ENCODE peak calls at places on chromosomes 13 and 19, in seven cellular contexts. One of them, this sample, is unnamed.

GRCh38 chr13:41222259-41222852 is 28.0 kb upstream of the KBTBD7 start:
- DNase-seq in CD8-positive, alpha-beta T cell: peak
- DNase-seq in dorsolateral prefrontal cortex: no peak
- DNase-seq in tibial artery: peak
- DNase-seq in Panc1: peak
- DNase-seq in A549: peak
- DNase-seq in AG04450: no peak
- DNase-seq in this sample: no peak

GRCh38 chr19:45344621-45345505 is 4.3 kb downstream of the KLC3 start:
- DNase-seq in dorsolateral prefrontal cortex: no peak
- DNase-seq in Panc1: no peak
- DNase-seq in AG04450: no peak
- DNase-seq in CD8-positive, alpha-beta T cell: no peak
- DNase-seq in tibial artery: no peak
- DNase-seq in A549: no peak
- DNase-seq in this sample: no peak

GRCh38 chr19:17001603-17002183 is 24.9 kb downstream of the CPAMD8 start:
- DNase-seq in CD8-positive, alpha-beta T cell: peak
- DNase-seq in AG04450: no peak
- DNase-seq in dorsolateral prefrontal cortex: no peak
- DNase-seq in Panc1: no peak
- DNase-seq in tibial artery: no peak
- DNase-seq in A549: no peak
- DNase-seq in this sample: no peak

GRCh38 chr13:28545583-28546333 is 50.8 kb upstream of the FLT1 start:
- DNase-seq in A549: peak
- DNase-seq in tibial artery: no peak
- DNase-seq in Panc1: no peak
- DNase-seq in AG04450: no peak
- DNase-seq in CD8-positive, alpha-beta T cell: no peak
- DNase-seq in dorsolateral prefrontal cortex: no peak
- DNase-seq in this sample: no peak

GRCh38 chr13:76732367-76732766 is 153.8 kb downstream of the KCTD12 start:
- DNase-seq in CD8-positive, alpha-beta T cell: no peak
- DNase-seq in Panc1: no peak
- DNase-seq in AG04450: no peak
- DNase-seq in A549: no peak
- DNase-seq in tibial artery: no peak
- DNase-seq in dorsolateral prefrontal cortex: no peak
- DNase-seq in this sample: no peak

GRCh38 chr13:75621147-75621546 is 15.0 kb upstream of the LMO7 start:
- DNase-seq in AG04450: peak
- DNase-seq in A549: no peak
- DNase-seq in Panc1: no peak
- DNase-seq in tibial artery: no peak
- DNase-seq in CD8-positive, alpha-beta T cell: no peak
- DNase-seq in dorsolateral prefrontal cortex: no peak
- DNase-seq in this sample: no peak

GRCh38 chr19:45038931-45039893 is at the start of gene CLASRP:
- DNase-seq in CD8-positive, alpha-beta T cell: peak
- DNase-seq in AG04450: peak
- DNase-seq in dorsolateral prefrontal cortex: peak
- DNase-seq in A549: peak
- DNase-seq in tibial artery: peak
- DNase-seq in Panc1: no peak
- DNase-seq in this sample: peak

GRCh38 chr13:34941835-34942731 is at the start of gene NBEA:
- DNase-seq in dorsolateral prefrontal cortex: peak
- DNase-seq in CD8-positive, alpha-beta T cell: peak
- DNase-seq in tibial artery: peak
- DNase-seq in Panc1: no peak
- DNase-seq in AG04450: no peak
- DNase-seq in A549: peak
- DNase-seq in this sample: peak

GRCh38 chr19:32971715-32972540 is at the start of the genes CEP89 and FAAP24:
- DNase-seq in dorsolateral prefrontal cortex: peak
- DNase-seq in A549: peak
- DNase-seq in tibial artery: peak
- DNase-seq in Panc1: peak
- DNase-seq in CD8-positive, alpha-beta T cell: peak
- DNase-seq in AG04450: peak
- DNase-seq in this sample: peak

GRCh38 chr13:41842029-41842428 is 118.9 kb downstream of the VWA8 start:
- DNase-seq in A549: no peak
- DNase-seq in Panc1: no peak
- DNase-seq in tibial artery: no peak
- DNase-seq in CD8-positive, alpha-beta T cell: no peak
- DNase-seq in AG04450: no peak
- DNase-seq in dorsolateral prefrontal cortex: no peak
- DNase-seq in this sample: no peak

GRCh38 chr19:8261347-8261746 is 46.8 kb downstream of the CD320 start:
- DNase-seq in CD8-positive, alpha-beta T cell: no peak
- DNase-seq in tibial artery: no peak
- DNase-seq in Panc1: no peak
- DNase-seq in AG04450: no peak
- DNase-seq in dorsolateral prefrontal cortex: no peak
- DNase-seq in A549: no peak
- DNase-seq in this sample: no peak

GRCh38 chr13:52414051-52414450 is 8.1 kb upstream of the THSD1 start:
- DNase-seq in tibial artery: no peak
- DNase-seq in Panc1: no peak
- DNase-seq in A549: no peak
- DNase-seq in AG04450: no peak
- DNase-seq in CD8-positive, alpha-beta T cell: no peak
- DNase-seq in dorsolateral prefrontal cortex: no peak
- DNase-seq in this sample: no peak

GRCh38 chr19:29299416-29300380 is 86.7 kb upstream of the UQCRFS1 start:
- DNase-seq in Panc1: no peak
- DNase-seq in A549: no peak
- DNase-seq in CD8-positive, alpha-beta T cell: no peak
- DNase-seq in dorsolateral prefrontal cortex: no peak
- DNase-seq in tibial artery: no peak
- DNase-seq in AG04450: no peak
- DNase-seq in this sample: no peak

GRCh38 chr13:105774739-105775460 is 760.6 kb downstream of the EFNB2 start:
- DNase-seq in tibial artery: no peak
- DNase-seq in Panc1: no peak
- DNase-seq in A549: peak
- DNase-seq in CD8-positive, alpha-beta T cell: no peak
- DNase-seq in AG04450: no peak
- DNase-seq in dorsolateral prefrontal cortex: no peak
- DNase-seq in this sample: no peak

GRCh38 chr13:113378825-113379224 is 14.9 kb upstream of the GRTP1 start:
- DNase-seq in CD8-positive, alpha-beta T cell: no peak
- DNase-seq in Panc1: no peak
- DNase-seq in tibial artery: no peak
- DNase-seq in A549: no peak
- DNase-seq in dorsolateral prefrontal cortex: no peak
- DNase-seq in AG04450: no peak
- DNase-seq in this sample: peak

GRCh38 chr13:113387396-113387795 is 23.5 kb upstream of the GRTP1 start:
- DNase-seq in dorsolateral prefrontal cortex: no peak
- DNase-seq in CD8-positive, alpha-beta T cell: no peak
- DNase-seq in Panc1: no peak
- DNase-seq in AG04450: no peak
- DNase-seq in A549: no peak
- DNase-seq in tibial artery: no peak
- DNase-seq in this sample: no peak

GRCh38 chr13:113383089-113383488 is 19.2 kb upstream of the GRTP1 start:
- DNase-seq in Panc1: no peak
- DNase-seq in CD8-positive, alpha-beta T cell: no peak
- DNase-seq in tibial artery: no peak
- DNase-seq in AG04450: no peak
- DNase-seq in dorsolateral prefrontal cortex: no peak
- DNase-seq in A549: no peak
- DNase-seq in this sample: no peak
- H3K4me3 ChIP-seq in Panc1: no peak
- H3K4me3 ChIP-seq in CD8-positive, alpha-beta T cell: no peak
- H3K4me3 ChIP-seq in tibial artery: no peak
- H3K4me3 ChIP-seq in AG04450: no peak
- H3K4me3 ChIP-seq in dorsolateral prefrontal cortex: no peak
- H3K4me3 ChIP-seq in A549: no peak
- H3K4me3 ChIP-seq in this sample: no peak

DNA sequence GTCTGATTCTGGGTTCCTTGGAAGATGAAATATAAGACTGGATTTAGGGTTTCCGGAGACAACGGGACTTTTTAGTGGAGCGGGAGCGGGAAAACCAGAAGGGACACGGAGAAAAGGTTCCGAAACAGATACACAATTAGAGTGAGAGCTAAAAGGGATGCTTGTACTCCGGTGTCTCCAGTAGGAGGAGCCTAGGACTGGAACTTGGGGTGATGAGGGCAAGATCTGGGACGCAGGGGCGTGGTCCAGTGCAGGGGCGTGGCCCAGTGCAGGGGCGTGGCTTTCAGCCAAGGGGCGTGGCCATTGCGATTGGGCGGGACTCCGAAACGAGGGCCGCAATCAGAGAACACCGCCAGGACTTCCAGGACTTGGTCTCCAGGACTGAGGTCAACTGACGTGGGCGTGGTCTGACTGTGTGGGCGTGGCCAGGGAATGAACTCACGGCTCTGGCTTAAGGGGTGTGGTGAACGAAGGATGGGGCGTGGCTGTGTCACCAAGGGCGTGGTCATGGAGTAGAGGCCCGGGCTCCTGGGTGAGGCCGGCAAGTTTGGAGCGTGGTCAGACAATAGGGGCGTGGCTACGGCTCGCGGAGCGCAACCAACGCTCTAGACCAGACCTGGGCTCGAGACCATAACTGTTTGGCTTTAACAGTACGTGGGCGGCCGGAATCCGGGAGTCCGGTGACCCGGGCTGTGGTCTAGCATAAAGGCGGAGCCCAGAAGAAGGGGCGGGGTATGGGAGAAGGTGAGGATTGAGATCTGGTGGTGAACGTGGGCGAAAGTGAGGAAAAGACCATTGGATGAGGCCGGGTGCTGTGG is at the start of gene DKKL1:
- DNase-seq in Panc1: peak
- DNase-seq in AG04450: peak
- DNase-seq in CD8-positive, alpha-beta T cell: peak
- DNase-seq in tibial artery: peak
- DNase-seq in dorsolateral prefrontal cortex: peak
- DNase-seq in A549: peak
- DNase-seq in this sample: peak
- TF ChIP-seq CTCF in Panc1: no peak
- TF ChIP-seq CTCF in AG04450: peak
- TF ChIP-seq CTCF in CD8-positive, alpha-beta T cell: no peak
- TF ChIP-seq CTCF in tibial artery: peak
- TF ChIP-seq CTCF in dorsolateral prefrontal cortex: no peak
- TF ChIP-seq CTCF in A549: peak
- TF ChIP-seq CTCF in this sample: no peak

GRCh38 chr19:42409477-42409876 is 17.7 kb downstream of the LIPE start:
- DNase-seq in Panc1: no peak
- DNase-seq in A549: no peak
- DNase-seq in CD8-positive, alpha-beta T cell: no peak
- DNase-seq in AG04450: no peak
- DNase-seq in dorsolateral prefrontal cortex: no peak
- DNase-seq in tibial artery: no peak
- DNase-seq in this sample: no peak

GRCh38 chr19:42412661-42413076 is 14.5 kb downstream of the LIPE start:
- DNase-seq in Panc1: no peak
- DNase-seq in AG04450: no peak
- DNase-seq in CD8-positive, alpha-beta T cell: no peak
- DNase-seq in dorsolateral prefrontal cortex: peak
- DNase-seq in tibial artery: no peak
- DNase-seq in A549: no peak
- DNase-seq in this sample: no peak

GRCh38 chr19:42410371-42410770 is 16.8 kb downstream of the LIPE start:
- DNase-seq in A549: no peak
- DNase-seq in CD8-positive, alpha-beta T cell: no peak
- DNase-seq in tibial artery: no peak
- DNase-seq in Panc1: no peak
- DNase-seq in AG04450: no peak
- DNase-seq in dorsolateral prefrontal cortex: no peak
- DNase-seq in this sample: no peak

GRCh38 chr19:42411581-42412178 is 15.5 kb downstream of the LIPE start:
- DNase-seq in AG04450: no peak
- DNase-seq in Panc1: no peak
- DNase-seq in tibial artery: no peak
- DNase-seq in dorsolateral prefrontal cortex: no peak
- DNase-seq in CD8-positive, alpha-beta T cell: no peak
- DNase-seq in A549: no peak
- DNase-seq in this sample: no peak

DNA sequence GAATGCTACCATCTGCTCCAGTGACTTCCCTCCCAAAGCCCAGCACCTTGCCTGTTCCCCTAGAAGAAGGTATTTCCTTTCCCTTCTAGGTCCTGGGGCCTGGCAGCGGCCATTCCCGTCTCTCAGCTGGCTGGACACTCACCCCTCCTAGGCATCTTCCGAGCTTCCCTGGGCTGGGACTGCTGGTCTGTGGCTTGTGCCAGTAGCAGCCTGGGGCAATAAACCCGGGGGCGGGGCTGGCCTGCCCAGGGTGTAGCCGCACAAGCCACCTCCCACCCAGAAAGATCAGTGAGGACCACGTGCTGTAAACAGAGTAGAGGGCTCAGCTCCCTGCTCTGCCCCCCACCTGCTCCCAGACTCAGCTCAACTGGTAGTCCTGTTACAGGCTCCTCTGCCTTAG is 15.0 kb downstream of the LIPE start:
- DNase-seq in AG04450: no peak
- DNase-seq in CD8-positive, alpha-beta T cell: no peak
- DNase-seq in A549: no peak
- DNase-seq in Panc1: no peak
- DNase-seq in tibial artery: no peak
- DNase-seq in dorsolateral prefrontal cortex: peak
- DNase-seq in this sample: no peak
- H3K27ac ChIP-seq in AG04450: no peak
- H3K27ac ChIP-seq in CD8-positive, alpha-beta T cell: no peak
- H3K27ac ChIP-seq in A549: no peak
- H3K27ac ChIP-seq in Panc1: no peak
- H3K27ac ChIP-seq in tibial artery: no peak
- H3K27ac ChIP-seq in dorsolateral prefrontal cortex: peak
- H3K27ac ChIP-seq in this sample: no peak

DNA sequence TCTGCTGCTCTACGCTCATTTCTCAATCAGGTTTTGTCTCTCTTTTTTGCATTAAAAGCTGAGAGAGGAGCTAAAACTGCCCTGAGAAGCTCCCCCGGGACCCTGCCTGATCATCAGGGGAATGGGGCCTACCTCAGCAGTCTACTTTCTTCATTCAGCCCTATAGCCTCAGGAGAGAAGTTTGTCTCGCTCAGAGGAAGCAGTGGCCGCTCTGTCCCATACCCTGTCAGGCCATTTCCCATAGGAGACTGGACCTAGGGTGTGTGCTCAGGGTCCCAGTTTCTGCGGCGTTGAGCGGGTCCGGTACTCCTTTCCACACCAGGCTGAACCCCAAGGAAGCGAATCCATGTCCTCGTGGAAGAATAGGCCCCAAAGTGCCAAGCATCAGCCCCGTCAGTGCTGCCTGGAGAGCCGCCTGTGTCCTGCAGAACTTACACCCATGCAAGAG is 21.7 kb downstream of the UBE2L5 start:
- DNase-seq in A549: no peak
- DNase-seq in Panc1: no peak
- DNase-seq in CD8-positive, alpha-beta T cell: no peak
- DNase-seq in AG04450: no peak
- DNase-seq in tibial artery: no peak
- DNase-seq in dorsolateral prefrontal cortex: no peak
- DNase-seq in this sample: no peak
- H3K4me3 ChIP-seq in A549: no peak
- H3K4me3 ChIP-seq in Panc1: no peak
- H3K4me3 ChIP-seq in CD8-positive, alpha-beta T cell: no peak
- H3K4me3 ChIP-seq in AG04450: no peak
- H3K4me3 ChIP-seq in tibial artery: no peak
- H3K4me3 ChIP-seq in dorsolateral prefrontal cortex: no peak
- H3K4me3 ChIP-seq in this sample: no peak